ENCODE peak calls at places on chromosomes 7 and 10, in six cellular contexts. One of them, this sample, is unnamed.

GRCh38 chr7:145016068-145016467 is 180.2 kb upstream of the TPK1 start:
- DNase-seq in activated CD8-positive, alpha-beta T cell treated with anti-CD3 and anti-CD28 coated beads for 36 hours: no peak
- DNase-seq in cardiac fibroblast: no peak
- DNase-seq in AG04449: no peak
- DNase-seq in omental fat pad: no peak
- DNase-seq in spleen: no peak
- DNase-seq in this sample: no peak

GRCh38 chr7:51034531-51035264 is 252.0 kb upstream of the GRB10 start:
- DNase-seq in activated CD8-positive, alpha-beta T cell treated with anti-CD3 and anti-CD28 coated beads for 36 hours: no peak
- DNase-seq in cardiac fibroblast: peak
- DNase-seq in AG04449: no peak
- DNase-seq in omental fat pad: no peak
- DNase-seq in spleen: no peak
- DNase-seq in this sample: no peak

GRCh38 chr7:38178695-38179344 is 775 bp downstream of the STARD3NL start:
- DNase-seq in activated CD8-positive, alpha-beta T cell treated with anti-CD3 and anti-CD28 coated beads for 36 hours: peak
- DNase-seq in cardiac fibroblast: peak
- DNase-seq in AG04449: no peak
- DNase-seq in omental fat pad: no peak
- DNase-seq in spleen: no peak
- DNase-seq in this sample: no peak

GRCh38 chr7:80724249-80724871 is 85.9 kb downstream of the CD36 start:
- DNase-seq in activated CD8-positive, alpha-beta T cell treated with anti-CD3 and anti-CD28 coated beads for 36 hours: no peak
- DNase-seq in cardiac fibroblast: peak
- DNase-seq in AG04449: no peak
- DNase-seq in omental fat pad: no peak
- DNase-seq in spleen: no peak
- DNase-seq in this sample: no peak

GRCh38 chr7:92788559-92789183 is 47.7 kb downstream of the CDK6 start:
- DNase-seq in activated CD8-positive, alpha-beta T cell treated with anti-CD3 and anti-CD28 coated beads for 36 hours: no peak
- DNase-seq in cardiac fibroblast: no peak
- DNase-seq in AG04449: no peak
- DNase-seq in omental fat pad: no peak
- DNase-seq in spleen: no peak
- DNase-seq in this sample: no peak

GRCh38 chr10:7572435-7572834 is 94.3 kb downstream of the ITIH5 start:
- DNase-seq in activated CD8-positive, alpha-beta T cell treated with anti-CD3 and anti-CD28 coated beads for 36 hours: no peak
- DNase-seq in cardiac fibroblast: peak
- DNase-seq in AG04449: no peak
- DNase-seq in omental fat pad: no peak
- DNase-seq in spleen: no peak
- DNase-seq in this sample: no peak

GRCh38 chr7:2864999-2865670 is 21.0 kb upstream of the GNA12 start:
- DNase-seq in activated CD8-positive, alpha-beta T cell treated with anti-CD3 and anti-CD28 coated beads for 36 hours: peak
- DNase-seq in cardiac fibroblast: peak
- DNase-seq in AG04449: no peak
- DNase-seq in omental fat pad: peak
- DNase-seq in spleen: peak
- DNase-seq in this sample: peak

GRCh38 chr7:80833289-80834104 is 85.4 kb downstream of the SEMA3C start:
- DNase-seq in activated CD8-positive, alpha-beta T cell treated with anti-CD3 and anti-CD28 coated beads for 36 hours: no peak
- DNase-seq in cardiac fibroblast: peak
- DNase-seq in AG04449: no peak
- DNase-seq in omental fat pad: no peak
- DNase-seq in spleen: no peak
- DNase-seq in this sample: no peak

GRCh38 chr10:119445935-119446317 is 96.6 kb downstream of the RGS10 start:
- DNase-seq in activated CD8-positive, alpha-beta T cell treated with anti-CD3 and anti-CD28 coated beads for 36 hours: no peak
- DNase-seq in cardiac fibroblast: no peak
- DNase-seq in AG04449: no peak
- DNase-seq in omental fat pad: no peak
- DNase-seq in spleen: no peak
- DNase-seq in this sample: no peak

GRCh38 chr10:50291261-50291850 is 40.0 kb upstream of the ASAH2 start:
- DNase-seq in activated CD8-positive, alpha-beta T cell treated with anti-CD3 and anti-CD28 coated beads for 36 hours: no peak
- DNase-seq in cardiac fibroblast: peak
- DNase-seq in AG04449: no peak
- DNase-seq in omental fat pad: no peak
- DNase-seq in spleen: no peak
- DNase-seq in this sample: no peak

GRCh38 chr10:80170026-80170425 is 35.3 kb downstream of the ANXA11 start:
- DNase-seq in activated CD8-positive, alpha-beta T cell treated with anti-CD3 and anti-CD28 coated beads for 36 hours: no peak
- DNase-seq in cardiac fibroblast: no peak
- DNase-seq in AG04449: no peak
- DNase-seq in omental fat pad: no peak
- DNase-seq in spleen: no peak
- DNase-seq in this sample: no peak

GRCh38 chr7:90717286-90718060 is 121.4 kb downstream of the CDK14 start:
- DNase-seq in activated CD8-positive, alpha-beta T cell treated with anti-CD3 and anti-CD28 coated beads for 36 hours: no peak
- DNase-seq in cardiac fibroblast: peak
- DNase-seq in AG04449: no peak
- DNase-seq in omental fat pad: no peak
- DNase-seq in spleen: no peak
- DNase-seq in this sample: no peak

DNA sequence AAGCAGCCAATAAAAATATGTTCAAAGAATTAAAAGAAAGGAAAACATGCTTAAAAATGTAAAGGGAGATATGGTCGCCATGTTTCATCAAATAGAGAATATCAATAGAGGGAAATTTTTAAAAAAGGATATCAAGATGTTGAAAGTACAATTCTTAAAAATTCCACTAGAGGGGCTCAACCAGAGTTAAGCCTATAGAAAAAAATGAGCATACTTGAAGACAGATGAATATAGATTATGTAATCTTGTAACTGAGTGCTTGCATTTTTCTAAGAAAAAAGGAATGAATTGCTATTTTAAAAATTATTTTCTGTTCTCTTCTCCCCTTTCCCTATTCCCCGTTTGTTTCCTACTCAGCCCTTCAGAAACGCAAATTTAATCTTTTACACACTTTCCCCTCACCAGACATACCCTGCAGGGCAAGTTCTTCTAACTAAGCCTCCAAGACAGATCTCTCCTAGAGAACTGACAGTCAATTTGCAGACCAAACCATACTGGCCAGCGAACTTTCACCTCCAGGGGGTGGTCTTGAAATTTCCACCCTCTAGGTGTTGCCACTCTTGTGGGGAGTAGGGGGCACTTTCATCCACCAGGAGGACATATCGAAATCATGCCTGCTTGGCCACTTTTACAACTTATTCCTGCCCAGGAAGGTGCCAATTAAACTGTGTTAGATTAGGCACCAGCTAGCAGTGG is 67.7 kb downstream of the NSUN6 start:
- DNase-seq in activated CD8-positive, alpha-beta T cell treated with anti-CD3 and anti-CD28 coated beads for 36 hours: no peak
- DNase-seq in cardiac fibroblast: peak
- DNase-seq in AG04449: no peak
- DNase-seq in omental fat pad: no peak
- DNase-seq in spleen: no peak
- DNase-seq in this sample: no peak
- TF ChIP-seq CTCF in activated CD8-positive, alpha-beta T cell treated with anti-CD3 and anti-CD28 coated beads for 36 hours: no peak
- TF ChIP-seq CTCF in cardiac fibroblast: peak
- TF ChIP-seq CTCF in AG04449: no peak
- TF ChIP-seq CTCF in omental fat pad: no peak
- TF ChIP-seq CTCF in spleen: no peak
- TF ChIP-seq CTCF in this sample: peak

DNA sequence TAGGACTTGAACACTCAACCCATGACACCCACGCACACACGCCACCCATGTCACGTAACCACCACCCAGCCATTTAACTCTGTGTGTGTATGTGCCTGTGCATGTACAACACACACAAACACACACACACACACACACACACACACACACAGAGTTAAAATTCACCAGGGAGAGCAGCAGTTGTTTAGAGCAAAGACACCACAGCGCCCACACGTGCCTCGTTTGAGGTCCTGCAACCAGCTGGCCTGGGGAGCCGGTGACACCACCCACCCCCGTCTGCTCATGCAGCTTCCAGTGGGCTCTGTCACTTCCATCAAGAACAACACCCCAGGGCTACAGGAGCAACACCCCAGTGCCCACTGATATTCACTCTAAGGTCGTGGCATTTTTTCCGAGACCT is 97.4 kb downstream of the ELFN1 start:
- DNase-seq in activated CD8-positive, alpha-beta T cell treated with anti-CD3 and anti-CD28 coated beads for 36 hours: no peak
- DNase-seq in cardiac fibroblast: no peak
- DNase-seq in AG04449: no peak
- DNase-seq in omental fat pad: no peak
- DNase-seq in spleen: no peak
- DNase-seq in this sample: no peak
- TF ChIP-seq CTCF in activated CD8-positive, alpha-beta T cell treated with anti-CD3 and anti-CD28 coated beads for 36 hours: no peak
- TF ChIP-seq CTCF in cardiac fibroblast: no peak
- TF ChIP-seq CTCF in AG04449: no peak
- TF ChIP-seq CTCF in omental fat pad: no peak
- TF ChIP-seq CTCF in spleen: no peak
- TF ChIP-seq CTCF in this sample: no peak

GRCh38 chr7:13282377-13282980 is 595.0 kb downstream of the ARL4A start:
- DNase-seq in activated CD8-positive, alpha-beta T cell treated with anti-CD3 and anti-CD28 coated beads for 36 hours: no peak
- DNase-seq in cardiac fibroblast: peak
- DNase-seq in AG04449: no peak
- DNase-seq in omental fat pad: no peak
- DNase-seq in spleen: no peak
- DNase-seq in this sample: no peak

GRCh38 chr7:13276977-13277376 is 589.5 kb downstream of the ARL4A start:
- DNase-seq in activated CD8-positive, alpha-beta T cell treated with anti-CD3 and anti-CD28 coated beads for 36 hours: no peak
- DNase-seq in cardiac fibroblast: peak
- DNase-seq in AG04449: no peak
- DNase-seq in omental fat pad: no peak
- DNase-seq in spleen: no peak
- DNase-seq in this sample: no peak

GRCh38 chr7:13279854-13280435 is 592.5 kb downstream of the ARL4A start:
- DNase-seq in activated CD8-positive, alpha-beta T cell treated with anti-CD3 and anti-CD28 coated beads for 36 hours: no peak
- DNase-seq in cardiac fibroblast: peak
- DNase-seq in AG04449: no peak
- DNase-seq in omental fat pad: no peak
- DNase-seq in spleen: no peak
- DNase-seq in this sample: no peak

DNA sequence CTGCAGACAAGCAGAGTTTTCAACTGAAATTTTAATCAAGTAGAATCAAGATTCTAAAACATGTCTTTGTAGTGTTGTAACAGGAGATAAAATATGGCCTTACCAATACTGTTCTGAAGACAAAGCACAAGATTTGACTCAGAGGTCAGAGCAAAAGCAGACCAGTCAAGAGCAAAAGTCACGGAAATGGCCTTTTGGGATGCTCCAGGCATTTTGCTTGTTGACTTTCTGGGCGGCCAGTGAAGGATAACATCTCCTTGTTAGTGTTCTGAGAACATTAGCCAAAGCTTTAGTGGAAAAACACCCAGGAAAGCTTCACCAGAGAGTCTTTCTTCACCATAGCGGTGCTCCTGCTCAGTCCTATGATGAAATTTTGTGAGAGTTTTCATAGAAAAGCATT is 590.6 kb downstream of the ARL4A start:
- DNase-seq in activated CD8-positive, alpha-beta T cell treated with anti-CD3 and anti-CD28 coated beads for 36 hours: no peak
- DNase-seq in cardiac fibroblast: no peak
- DNase-seq in AG04449: no peak
- DNase-seq in omental fat pad: no peak
- DNase-seq in spleen: no peak
- DNase-seq in this sample: no peak
- TF ChIP-seq CTCF in activated CD8-positive, alpha-beta T cell treated with anti-CD3 and anti-CD28 coated beads for 36 hours: no peak
- TF ChIP-seq CTCF in cardiac fibroblast: no peak
- TF ChIP-seq CTCF in AG04449: no peak
- TF ChIP-seq CTCF in omental fat pad: no peak
- TF ChIP-seq CTCF in spleen: no peak
- TF ChIP-seq CTCF in this sample: no peak

GRCh38 chr10:121088524-121088923 is 237.4 kb downstream of the WDR11 start:
- DNase-seq in activated CD8-positive, alpha-beta T cell treated with anti-CD3 and anti-CD28 coated beads for 36 hours: no peak
- DNase-seq in cardiac fibroblast: no peak
- DNase-seq in AG04449: no peak
- DNase-seq in omental fat pad: no peak
- DNase-seq in spleen: no peak
- DNase-seq in this sample: no peak
- TF ChIP-seq CTCF in activated CD8-positive, alpha-beta T cell treated with anti-CD3 and anti-CD28 coated beads for 36 hours: no peak
- TF ChIP-seq CTCF in cardiac fibroblast: no peak
- TF ChIP-seq CTCF in AG04449: no peak
- TF ChIP-seq CTCF in omental fat pad: no peak
- TF ChIP-seq CTCF in spleen: no peak
- TF ChIP-seq CTCF in this sample: no peak

GRCh38 chr10:123392182-123392930 is 238.2 kb downstream of the BUB3 start:
- DNase-seq in activated CD8-positive, alpha-beta T cell treated with anti-CD3 and anti-CD28 coated beads for 36 hours: no peak
- DNase-seq in cardiac fibroblast: no peak
- DNase-seq in AG04449: no peak
- DNase-seq in omental fat pad: no peak
- DNase-seq in spleen: no peak
- DNase-seq in this sample: peak

GRCh38 chr10:123389520-123389919 is 235.3 kb downstream of the BUB3 start:
- DNase-seq in activated CD8-positive, alpha-beta T cell treated with anti-CD3 and anti-CD28 coated beads for 36 hours: no peak
- DNase-seq in cardiac fibroblast: no peak
- DNase-seq in AG04449: no peak
- DNase-seq in omental fat pad: no peak
- DNase-seq in spleen: no peak
- DNase-seq in this sample: peak

GRCh38 chr10:123390874-123391273 is 236.7 kb downstream of the BUB3 start:
- DNase-seq in activated CD8-positive, alpha-beta T cell treated with anti-CD3 and anti-CD28 coated beads for 36 hours: no peak
- DNase-seq in cardiac fibroblast: no peak
- DNase-seq in AG04449: no peak
- DNase-seq in omental fat pad: no peak
- DNase-seq in spleen: no peak
- DNase-seq in this sample: peak

GRCh38 chr10:123391275-123392028 is 237.2 kb downstream of the BUB3 start:
- DNase-seq in activated CD8-positive, alpha-beta T cell treated with anti-CD3 and anti-CD28 coated beads for 36 hours: no peak
- DNase-seq in cardiac fibroblast: no peak
- DNase-seq in AG04449: no peak
- DNase-seq in omental fat pad: no peak
- DNase-seq in spleen: no peak
- DNase-seq in this sample: peak

GRCh38 chr10:123390332-123390731 is 236.1 kb downstream of the BUB3 start:
- DNase-seq in activated CD8-positive, alpha-beta T cell treated with anti-CD3 and anti-CD28 coated beads for 36 hours: no peak
- DNase-seq in cardiac fibroblast: no peak
- DNase-seq in AG04449: no peak
- DNase-seq in omental fat pad: no peak
- DNase-seq in spleen: no peak
- DNase-seq in this sample: peak
- TF ChIP-seq CTCF in activated CD8-positive, alpha-beta T cell treated with anti-CD3 and anti-CD28 coated beads for 36 hours: no peak
- TF ChIP-seq CTCF in cardiac fibroblast: no peak
- TF ChIP-seq CTCF in AG04449: no peak
- TF ChIP-seq CTCF in omental fat pad: no peak
- TF ChIP-seq CTCF in spleen: no peak
- TF ChIP-seq CTCF in this sample: peak

DNA sequence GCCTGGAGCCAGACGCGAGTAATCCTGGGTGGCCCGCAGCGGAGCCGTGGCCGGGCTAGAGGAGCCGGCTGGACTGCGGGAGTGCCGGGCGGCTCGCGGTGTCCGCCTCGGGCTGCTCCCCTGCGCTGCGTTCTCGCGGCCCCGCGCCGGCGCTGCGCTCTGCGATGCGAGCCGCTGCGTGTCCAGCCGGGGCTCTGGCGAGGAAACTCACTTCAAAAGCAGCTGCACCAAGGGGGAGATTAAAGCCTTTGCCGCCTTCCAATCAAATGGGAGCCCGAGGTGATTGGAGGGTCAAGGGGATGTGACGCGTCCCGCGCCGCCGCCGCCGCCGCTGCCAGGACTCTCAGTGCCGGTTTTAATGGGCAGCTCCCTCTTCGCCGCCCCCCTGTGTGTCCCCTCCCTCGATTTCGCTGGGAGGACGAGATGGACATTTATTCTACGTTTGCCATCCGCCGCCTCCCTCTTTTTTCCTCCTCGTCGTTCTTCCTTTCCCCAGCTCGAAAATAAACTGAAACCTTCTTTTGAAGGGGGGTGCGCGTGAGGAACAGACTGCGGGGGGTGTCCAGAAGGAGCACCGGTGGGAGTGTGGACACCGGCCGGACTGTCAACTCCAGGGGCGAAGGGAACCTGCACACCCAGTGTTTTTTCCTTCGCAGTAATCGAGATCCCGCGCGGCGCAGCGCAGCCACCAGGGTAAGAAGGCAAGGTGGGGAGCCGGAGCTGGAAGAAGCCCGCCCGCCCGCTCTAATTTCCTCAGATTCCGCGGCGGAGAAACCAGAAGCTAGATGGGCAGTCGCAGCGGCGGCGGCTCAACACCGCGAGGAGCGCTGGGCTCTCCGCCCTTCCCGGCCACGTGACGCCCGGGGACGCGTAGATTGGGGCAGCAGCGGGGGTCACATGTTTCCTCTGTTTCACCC is at the start of gene ZNF503:
- DNase-seq in activated CD8-positive, alpha-beta T cell treated with anti-CD3 and anti-CD28 coated beads for 36 hours: peak
- DNase-seq in cardiac fibroblast: peak
- DNase-seq in AG04449: peak
- DNase-seq in omental fat pad: peak
- DNase-seq in spleen: peak
- DNase-seq in this sample: peak
- TF ChIP-seq CTCF in activated CD8-positive, alpha-beta T cell treated with anti-CD3 and anti-CD28 coated beads for 36 hours: no peak
- TF ChIP-seq CTCF in cardiac fibroblast: peak
- TF ChIP-seq CTCF in AG04449: peak
- TF ChIP-seq CTCF in omental fat pad: no peak
- TF ChIP-seq CTCF in spleen: no peak
- TF ChIP-seq CTCF in this sample: no peak